ENCODE peak calls at places on chromosome 4, in seven cellular contexts. M is choroid plexus epithelial cell, F is fibroblast of mammary gland, J is AG04450, K is lower leg skin, Y is right lobe of liver, H is cardiac muscle cell. V is an unnamed sample.

GRCh38 chr4:87679449-87680169 is 29.5 kb downstream of the DMP1 start:
- DNase-seq in M (peak; percentile 88), F (peak; percentile 76), J (peak; percentile 46), K (no peak), Y (no peak), H (peak; percentile 66), V (peak; percentile 59)

GRCh38 chr4:16858275-16858752 is 40.1 kb downstream of the LDB2 start:
- DNase-seq in M (peak; percentile 65), F (peak; percentile 58), J (peak; percentile 79), K (no peak), Y (no peak), H (peak; percentile 5), V (no peak)

GRCh38 chr4:682490-683172 is 6.3 kb downstream of the SLC49A3 start:
- DNase-seq in M (no peak), F (no peak), J (no peak), K (peak; percentile 86), Y (no peak), H (no peak), V (no peak)

GRCh38 chr4:180698550-180698949 is 1544.7 kb upstream of the TENM3 start:
- DNase-seq in M (no peak), F (no peak), J (no peak), K (no peak), Y (no peak), H (no peak), V (no peak)

GRCh38 chr4:104596189-104596588 is 101.5 kb upstream of the CXXC4 start:
- DNase-seq in M (no peak), F (no peak), J (no peak), K (no peak), Y (no peak), H (no peak), V (no peak)

GRCh38 chr4:7964890-7965662 is 25.4 kb upstream of the AFAP1 start:
- DNase-seq in M (peak; percentile 58), F (peak; percentile 74), J (no peak), K (peak; percentile 84), Y (no peak), H (no peak), V (no peak)

GRCh38 chr4:148770848-148771247 is 328.6 kb upstream of the NR3C2 start:
- DNase-seq in M (no peak), F (peak; percentile 5), J (no peak), K (no peak), Y (no peak), H (no peak), V (no peak)

GRCh38 chr4:7427326-7428260 is 7.1 kb downstream of the PSAPL1 start:
- DNase-seq in M (no peak), F (no peak), J (no peak), K (peak; percentile 73), Y (peak; percentile 40), H (no peak), V (peak; percentile 35)

GRCh38 chr4:166324321-166324720 is 451.3 kb downstream of the TLL1 start:
- DNase-seq in M (peak; percentile 54), F (peak; percentile 42), J (no peak), K (no peak), Y (no peak), H (peak; percentile 10), V (no peak)

GRCh38 chr4:1596393-1596792 is 87.7 kb downstream of the FAM53A start:
- DNase-seq in M (no peak), F (no peak), J (no peak), K (no peak), Y (peak; percentile 46), H (no peak), V (no peak)

GRCh38 chr4:5870220-5870619 is 22.7 kb downstream of the CRMP1 start:
- DNase-seq in M (no peak), F (no peak), J (no peak), K (no peak), Y (no peak), H (no peak), V (no peak)

GRCh38 chr4:42480774-42481173 is 83.5 kb downstream of the SHISA3 start:
- DNase-seq in M (no peak), F (no peak), J (no peak), K (no peak), Y (no peak), H (no peak), V (no peak)

GRCh38 chr4:38684271-38684670 is 20.3 kb downstream of the KLF3 start:
- DNase-seq in M (no peak), F (no peak), J (no peak), K (no peak), Y (no peak), H (no peak), V (no peak)

GRCh38 chr4:41437264-41437566 is 100.7 kb upstream of the LIMCH1 start:
- DNase-seq in M (no peak), F (no peak), J (no peak), K (no peak), Y (no peak), H (no peak), V (no peak)

GRCh38 chr4:78047366-78047765 is 9.8 kb upstream of the FRAS1 start:
- DNase-seq in M (no peak), F (peak; percentile 25), J (no peak), K (no peak), Y (no peak), H (no peak), V (no peak)

GRCh38 chr4:122661661-122662160 is 40.8 kb upstream of the IL21 start:
- DNase-seq in M (peak; percentile 34), F (no peak), J (no peak), K (no peak), Y (no peak), H (peak; percentile 12), V (no peak)

GRCh38 chr4:41103657-41104056 is 110.7 kb downstream of the APBB2 start:
- DNase-seq in M (no peak), F (peak; percentile 22), J (no peak), K (no peak), Y (no peak), H (no peak), V (no peak)

GRCh38 chr4:38099908-38100407 is 139.8 kb downstream of the PTTG2 start:
- DNase-seq in M (peak; percentile 84), F (peak; percentile 77), J (peak; percentile 30), K (no peak), Y (no peak), H (no peak), V (no peak)

GRCh38 chr4:53478671-53479456 is 101.4 kb downstream of the FIP1L1 start:
- DNase-seq in M (peak; percentile 84), F (peak; percentile 96), J (peak; percentile 66), K (no peak), Y (no peak), H (no peak), V (no peak)

DNA sequence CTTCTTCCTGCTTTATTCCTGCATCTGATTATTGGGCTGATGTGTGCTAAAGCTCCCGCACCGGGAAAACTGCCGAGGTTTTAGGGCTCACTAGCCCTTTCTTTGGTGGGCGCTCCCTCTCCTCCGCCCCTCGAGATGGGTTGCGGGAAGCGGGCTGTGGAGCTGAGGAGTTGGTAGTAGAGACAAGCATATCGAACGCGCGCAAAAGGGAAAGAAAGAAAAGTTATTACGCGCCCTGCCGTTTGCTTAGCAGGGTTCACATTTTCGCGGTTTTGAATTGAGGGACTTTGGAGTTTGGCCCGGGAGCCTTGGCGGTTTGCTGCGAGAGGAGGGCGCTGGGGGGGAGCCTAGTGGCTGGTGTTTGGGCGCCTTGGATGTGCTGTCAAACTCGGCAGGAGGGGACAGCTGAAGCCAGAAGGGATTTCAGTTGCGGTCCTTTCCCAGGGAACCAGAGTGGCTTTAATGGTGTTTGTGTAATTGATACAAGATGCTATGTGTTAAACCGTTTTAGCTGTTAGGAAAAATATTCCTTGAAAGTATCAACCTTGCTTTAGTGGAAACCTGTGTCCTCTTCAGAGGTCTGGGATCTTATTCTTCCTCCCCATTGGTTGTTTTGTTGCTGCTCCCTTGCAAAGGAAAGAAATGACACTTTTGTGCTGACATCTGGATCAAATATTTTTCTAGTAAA is 1.1 kb downstream of the GAB1 start:
- DNase-seq in M (peak; percentile 73), F (peak; percentile 60), J (no peak), K (peak; percentile 90), Y (peak; percentile 84), H (peak; percentile 51), V (no peak)
- TF ChIP-seq CTCF in M (peak; percentile 32), F (no peak), J (no peak), K (no peak), Y (no peak), H (no peak), V (no peak)

GRCh38 chr4:70531981-70532380 is 13.6 kb downstream of the AMTN start:
- DNase-seq in M (peak; percentile 5), F (no peak), J (no peak), K (no peak), Y (no peak), H (no peak), V (no peak)
- TF ChIP-seq CTCF in M (no peak), F (peak; percentile 12), J (no peak), K (no peak), Y (no peak), H (no peak), V (no peak)

DNA sequence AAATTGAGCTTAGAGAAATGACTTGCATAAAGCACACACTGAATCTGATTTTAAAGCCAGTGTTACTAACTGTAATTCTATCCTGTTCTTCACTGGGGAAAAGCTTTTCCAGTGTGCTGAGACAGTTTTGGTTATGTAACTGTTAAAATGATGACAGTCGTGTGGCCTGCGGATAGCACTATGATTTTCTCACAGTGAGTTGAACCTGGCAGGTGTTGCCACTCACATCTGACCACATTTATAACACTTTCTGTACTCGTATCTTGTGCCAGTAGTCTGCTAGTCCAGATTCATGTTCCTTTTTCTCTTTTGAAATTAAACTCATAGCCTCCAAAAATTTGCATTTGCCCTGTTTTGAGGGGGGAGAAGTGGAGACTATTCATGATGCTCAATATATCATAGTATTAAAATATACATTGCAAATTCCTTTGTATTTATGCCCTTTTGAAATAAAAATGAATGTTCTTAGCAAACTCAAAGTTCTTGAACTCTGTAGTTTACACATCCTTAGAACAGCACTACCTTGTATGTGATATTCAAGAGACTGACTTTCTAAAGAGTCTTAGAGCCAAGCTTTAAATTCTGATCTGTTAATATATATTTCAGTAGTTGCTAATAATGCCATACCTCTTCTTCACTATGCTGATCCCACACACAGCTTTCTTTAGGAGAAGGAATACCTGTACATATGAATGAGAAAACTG is 132.3 kb downstream of the PDLIM5 start:
- DNase-seq in M (no peak), F (no peak), J (no peak), K (no peak), Y (no peak), H (no peak), V (no peak)
- TF ChIP-seq CTCF in M (no peak), F (no peak), J (no peak), K (no peak), Y (no peak), H (no peak), V (no peak)

GRCh38 chr4:157674699-157675098 is 454.2 kb downstream of the GRIA2 start:
- DNase-seq in M (no peak), F (no peak), J (no peak), K (no peak), Y (no peak), H (no peak), V (no peak)
- TF ChIP-seq CTCF in M (no peak), F (no peak), J (no peak), K (no peak), Y (no peak), H (no peak), V (no peak)

V was measured in mesothelial cell of epicardium.